ENCODE peak calls at places on chromosomes 16 and 17, in ten cellular contexts. U, F, E, I, K, M, R, O, B and S are unnamed samples.

GRCh38 chr16:84088695-84089395 is 27.9 kb downstream of the MBTPS1 start:
- DNase-seq in B (no peak), F (no peak), M (peak; percentile 73), O (no peak), E (no peak), U (no peak), R (no peak), K (peak; percentile 21), I (no peak), S (no peak)

GRCh38 chr16:79997257-79997656 is 396.7 kb upstream of the MAF start:
- DNase-seq in R (no peak), I (no peak), M (no peak), B (no peak), K (no peak), E (peak; percentile 26), U (no peak), F (no peak), O (no peak), S (no peak)

GRCh38 chr16:25108054-25108453 is 3.5 kb upstream of the LCMT1 start:
- DNase-seq in U (no peak), R (no peak), M (peak; percentile 17), F (no peak), E (no peak), B (no peak), K (no peak), I (no peak), O (no peak), S (no peak)

GRCh38 chr16:54286330-54287017 is at the start of gene IRX3:
- DNase-seq in U (peak; percentile 88), E (peak; percentile 4), R (peak; percentile 75), O (no peak), B (peak; percentile 91), K (peak; percentile 68), F (peak; percentile 24), M (peak; percentile 13), I (peak; percentile 50), S (peak; percentile 95)

GRCh38 chr16:16050106-16050505 is 100.7 kb downstream of the ABCC1 start:
- DNase-seq in K (no peak), O (no peak), F (no peak), E (no peak), I (no peak), B (peak; percentile 46), U (no peak), R (no peak), M (no peak), S (no peak)

GRCh38 chr16:2919511-2920255 is 8.0 kb downstream of the FLYWCH1 start:
- DNase-seq in F (peak; percentile 77), M (peak; percentile 61), K (peak; percentile 60), U (peak; percentile 61), I (peak; percentile 72), R (peak; percentile 69), O (peak; percentile 83), B (no peak), E (peak; percentile 74), S (peak; percentile 44)

GRCh38 chr17:6135996-6136395 is 65.8 kb downstream of the WSCD1 start:
- DNase-seq in I (no peak), R (no peak), M (no peak), K (no peak), E (no peak), U (no peak), B (no peak), F (no peak), O (no peak), S (no peak)

GRCh38 chr17:32660496-32660895 is 173.7 kb downstream of the CDK5R1 start:
- DNase-seq in U (no peak), R (no peak), B (no peak), E (no peak), K (no peak), M (no peak), I (no peak), F (no peak), O (no peak), S (no peak)

GRCh38 chr16:13839577-13839976 is 80.4 kb upstream of the ERCC4 start:
- DNase-seq in K (no peak), E (no peak), R (no peak), F (no peak), M (no peak), I (no peak), O (no peak), U (no peak), B (no peak), S (no peak)

GRCh38 chr17:51764387-51764971 is 394.0 kb downstream of the CA10 start:
- DNase-seq in M (peak; percentile 50), E (peak; percentile 45), B (no peak), K (peak; percentile 59), I (no peak), R (peak; percentile 54), F (peak; percentile 24), U (peak; percentile 78), O (peak; percentile 57), S (peak; percentile 24)

GRCh38 chr17:42783062-42783777 is 2.8 kb downstream of the WNK4 start:
- DNase-seq in U (peak; percentile 45), E (peak; percentile 83), K (no peak), F (no peak), M (no peak), B (no peak), I (no peak), R (no peak), O (no peak), S (no peak)

GRCh38 chr16:4990415-4990814 is 32.3 kb downstream of the SEC14L5 start:
- DNase-seq in K (no peak), U (no peak), B (no peak), E (no peak), M (no peak), F (no peak), O (no peak), R (no peak), I (no peak), S (no peak)

GRCh38 chr17:74245145-74245817 is 28.8 kb upstream of the DNAI2 start:
- DNase-seq in O (no peak), K (no peak), R (no peak), U (no peak), I (no peak), E (no peak), F (no peak), M (no peak), B (no peak), S (no peak)

GRCh38 chr17:46190763-46191162 is 2.5 kb downstream of the KANSL1 start:
- DNase-seq in K (no peak), O (no peak), M (no peak), E (peak; percentile 11), F (no peak), B (no peak), U (no peak), I (no peak), R (no peak), S (no peak)

GRCh38 chr17:50630524-50631194 is 4.0 kb upstream of the ABCC3 start:
- DNase-seq in K (peak; percentile 83), E (no peak), I (no peak), B (no peak), F (peak; percentile 27), M (peak; percentile 94), R (no peak), U (peak; percentile 90), O (no peak), S (peak; percentile 70)

GRCh38 chr17:9401434-9401833 is 174.2 kb downstream of the STX8 start:
- DNase-seq in E (peak; percentile 78), O (no peak), U (peak; percentile 28), B (no peak), F (no peak), R (no peak), K (no peak), M (no peak), I (no peak), S (no peak)

GRCh38 chr17:12438813-12439586 is 226.7 kb upstream of the MYOCD start:
- DNase-seq in F (no peak), B (no peak), M (no peak), O (no peak), E (no peak), R (no peak), U (no peak), K (no peak), I (no peak), S (no peak)

GRCh38 chr17:28379814-28380571 is 8.5 kb downstream of the SARM1 start:
- DNase-seq in K (no peak), M (no peak), B (no peak), I (no peak), E (peak; percentile 57), U (no peak), F (no peak), O (no peak), R (no peak), S (no peak)

GRCh38 chr17:40830085-40830776 is 7.8 kb upstream of the KRT10 start:
- DNase-seq in O (no peak), K (no peak), M (no peak), R (no peak), F (no peak), E (no peak), B (no peak), U (no peak), I (no peak), S (no peak)
- H3K27ac ChIP-seq in O (no peak overlapping the region), K (no peak overlapping the region), M (no peak overlapping the region), R (no peak overlapping the region), F (peak overlapping the region; percentile 83), E (no peak overlapping the region), B (no peak overlapping the region), U (no peak overlapping the region), I (no peak overlapping the region), S (no peak overlapping the region)

DNA sequence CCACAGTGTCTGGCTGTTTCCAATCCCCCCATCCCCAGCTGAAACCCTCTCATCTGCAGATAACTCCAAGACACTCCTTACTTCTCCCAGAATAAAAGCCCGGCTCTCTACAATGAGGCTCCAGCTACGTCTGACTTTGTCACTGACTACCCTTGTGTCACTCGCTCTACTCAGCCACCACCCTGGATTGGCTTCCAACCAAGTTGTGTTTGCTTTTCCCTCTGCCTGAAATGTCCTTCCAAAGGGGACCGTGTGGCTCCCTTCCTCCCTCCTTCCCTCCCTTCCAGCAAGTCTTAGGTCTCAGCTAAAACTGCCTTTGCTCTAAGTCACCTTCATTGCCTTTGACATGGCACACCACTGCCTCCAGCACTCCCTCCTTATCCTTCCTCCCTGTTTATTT is 42.8 kb downstream of the CDH1 start:
- DNase-seq in B (no peak), R (no peak), O (no peak), F (no peak), M (no peak), K (peak; percentile 77), I (no peak), U (no peak), E (no peak), S (peak; percentile 69)
- TF ChIP-seq POLR2A in B (no peak), R (no peak), O (no peak), F (no peak), M (no peak), K (no peak), I (no peak), U (no peak), E (no peak), S (no peak)

DNA sequence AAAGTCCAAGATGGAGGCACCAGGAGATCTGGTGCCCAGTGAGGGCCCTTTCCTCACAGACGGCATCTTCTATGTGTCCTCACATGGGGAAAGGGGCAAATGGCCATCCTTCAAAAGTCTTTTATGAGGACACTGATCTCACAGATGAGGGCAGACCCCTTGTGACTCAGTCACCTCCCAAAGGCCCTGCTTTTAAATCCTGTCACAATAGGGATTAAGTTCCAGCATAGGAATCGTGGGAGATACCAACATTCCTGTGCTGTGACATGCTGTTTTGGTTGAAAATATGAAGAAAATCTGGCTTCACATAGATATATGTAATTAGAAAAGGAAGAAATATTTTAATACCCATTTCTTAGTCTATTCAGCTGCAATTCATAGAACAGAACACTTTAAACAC is 32.9 kb downstream of the VPS53 start:
- DNase-seq in I (no peak), F (no peak), O (no peak), M (no peak), U (no peak), R (no peak), E (peak; percentile 87), B (no peak), K (no peak), S (no peak)
- H3K27ac ChIP-seq in I (no peak overlapping the region), F (no peak overlapping the region), O (no peak overlapping the region), M (no peak overlapping the region), U (no peak overlapping the region), R (no peak overlapping the region), E (peak overlapping the region; percentile 99), B (no peak overlapping the region), K (no peak overlapping the region), S (no peak overlapping the region)

GRCh38 chr17:82298538-82299421 is 18.6 kb downstream of the CD7 start:
- DNase-seq in O (peak; percentile 74), K (no peak), E (no peak), F (no peak), B (no peak), I (no peak), M (no peak), R (no peak), U (no peak), S (no peak)
- TF ChIP-seq POLR2A in O (no peak), K (no peak), E (no peak), F (no peak), B (no peak), I (peak; percentile 1), M (no peak), R (no peak), U (no peak), S (no peak)